ENCODE peak calls at places on chromosome 6, in ten cellular contexts. E is cardiac muscle cell; W is PC-3; U is CD4-positive, alpha-beta memory T cell; O is kidney; J is CD4-positive, CD25-positive, alpha-beta regulatory T cell; A is endothelial cell of umbilical vein; V is fibroblast of lung; X is GM23248; B is HCT116. N is an unnamed sample. For H3K9me3 and H3K36me3, the result is how much of the 10 kb centered on the place peaks cover.

GRCh38 chr6:89679215-89680120 is 40.9 kb upstream of the LYRM2 start:
- DNase-seq in E (no peak), W (no peak), U (no peak), O (no peak), J (no peak), A (no peak), V (no peak), X (no peak), B (no peak), N (no peak)

GRCh38 chr6:81145506-81145905 is 607.0 kb downstream of the TENT5A start:
- DNase-seq in E (no peak), W (no peak), U (no peak), O (no peak), J (no peak), A (no peak), V (peak), X (peak), B (no peak), N (no peak)

GRCh38 chr6:56388414-56388752 is 141.0 kb upstream of the COL21A1 start:
- DNase-seq in E (no peak), W (no peak), U (no peak), O (no peak), J (no peak), A (no peak), V (no peak), X (no peak), B (no peak), N (no peak)

GRCh38 chr6:167654389-167654788 is 172.3 kb upstream of the AFDN start:
- DNase-seq in E (no peak), W (no peak), U (no peak), O (no peak), J (no peak), A (no peak), V (no peak), X (no peak), B (no peak), N (no peak)

GRCh38 chr6:14016432-14016831 is 91.7 kb downstream of the RNF182 start:
- DNase-seq in E (no peak), W (no peak), U (no peak), O (no peak), J (no peak), A (no peak), V (no peak), X (no peak), B (no peak), N (no peak)

GRCh38 chr6:108167449-108167903 is 1.7 kb downstream of the NR2E1 start:
- DNase-seq in E (no peak), W (no peak), U (no peak), O (no peak), J (no peak), A (no peak), V (no peak), X (no peak), B (no peak), N (no peak)

GRCh38 chr6:29814379-29815117 is 13.1 kb upstream of the HLA-G start:
- DNase-seq in E (no peak), W (no peak), U (no peak), O (no peak), J (no peak), A (no peak), V (no peak), X (no peak), B (no peak), N (no peak)

GRCh38 chr6:92848901-92849300 is 570.5 kb downstream of the EPHA7 start:
- DNase-seq in E (no peak), W (no peak), U (no peak), O (no peak), J (no peak), A (no peak), V (no peak), X (no peak), B (no peak), N (no peak)

GRCh38 chr6:170257376-170257775 is 33.5 kb downstream of the DLL1 start:
- DNase-seq in E (no peak), W (no peak), U (no peak), O (no peak), J (no peak), A (no peak), V (no peak), X (no peak), B (no peak), N (peak)

GRCh38 chr6:144064402-144064830 is 31.0 kb downstream of the SF3B5 start:
- DNase-seq in E (peak), W (no peak), U (peak), O (peak), J (peak), A (no peak), V (no peak), X (peak), B (no peak), N (no peak)

GRCh38 chr6:3949531-3949930 is 100.4 kb downstream of the FAM50B start:
- DNase-seq in E (no peak), W (no peak), U (no peak), O (no peak), J (no peak), A (no peak), V (no peak), X (no peak), B (no peak), N (no peak)
- H3K4me3 ChIP-seq in E (no peak), W (no peak), U (no peak), O (no peak), J (no peak), A (no peak), V (no peak), X (no peak), B (no peak), N (no peak)

GRCh38 chr6:125693480-125693879 is 56.0 kb upstream of the HEY2 start:
- DNase-seq in E (no peak), W (no peak), U (no peak), O (no peak), J (no peak), A (no peak), V (no peak), X (no peak), B (no peak), N (no peak)
- H3K9me3 ChIP-seq in E (under half), W (under half), U (under half), O (under half), J (under half), A (under half), V (under half), X (under half), B (under half), N (under half)

GRCh38 chr6:3734023-3734422 is 17.5 kb downstream of the PXDC1 start:
- DNase-seq in E (no peak), W (no peak), U (no peak), O (no peak), J (no peak), A (no peak), V (no peak), X (no peak), B (no peak), N (no peak)

GRCh38 chr6:3733321-3733925 is 18.1 kb downstream of the PXDC1 start:
- DNase-seq in E (no peak), W (no peak), U (no peak), O (no peak), J (no peak), A (no peak), V (no peak), X (no peak), B (no peak), N (no peak)

GRCh38 chr6:3737149-3737830 is 14.2 kb downstream of the PXDC1 start:
- DNase-seq in E (no peak), W (no peak), U (no peak), O (peak), J (no peak), A (no peak), V (no peak), X (no peak), B (no peak), N (no peak)

GRCh38 chr6:3732345-3733141 is 19.0 kb downstream of the PXDC1 start:
- DNase-seq in E (peak), W (peak), U (peak), O (peak), J (peak), A (peak), V (peak), X (peak), B (no peak), N (peak)

GRCh38 chr6:3735029-3735605 is 16.4 kb downstream of the PXDC1 start:
- DNase-seq in E (no peak), W (no peak), U (no peak), O (no peak), J (no peak), A (no peak), V (no peak), X (no peak), B (no peak), N (no peak)
- H3K36me3 ChIP-seq in E (under half), W (under half), U (under half), O (under half), J (under half), A (under half), V (under half), X (half or more), B (under half), N (half or more)

GRCh38 chr6:109296971-109297372 is 85.3 kb downstream of the CD164 start:
- DNase-seq in E (no peak), W (no peak), U (no peak), O (no peak), J (no peak), A (no peak), V (no peak), X (no peak), B (no peak), N (no peak)
- H3K4me3 ChIP-seq in E (no peak), W (no peak), U (no peak), O (no peak), J (no peak), A (no peak), V (no peak), X (no peak), B (no peak), N (no peak)